ENCODE peak calls at places on chromosomes 6 and 20, in five cellular contexts. U is ACHN, Y is NCI-H2081, C is kidney epithelial cell, B is GM20000. D is an unnamed sample.
A peak's percentile ranks its signal among the peaks of the same experiment; 100 is the strongest.

GRCh38 chr6:63690210-63690609 is 54.6 kb downstream of the PHF3 start:
- DNase-seq in U (no peak), Y (no peak), C (no peak), B (no peak), D (no peak)

GRCh38 chr6:125930810-125931418 is 25.7 kb upstream of the HINT3 start:
- DNase-seq in U (no peak), Y (no peak), C (no peak), B (no peak), D (no peak)

GRCh38 chr6:138287144-138287955 is 69.1 kb upstream of the PBOV1 start:
- DNase-seq in U (peak; percentile 50), Y (peak; percentile 57), C (no peak), B (peak; percentile 69), D (no peak)

GRCh38 chr20:2873747-2874041 is 413 bp downstream of the PTPRA start:
- DNase-seq in U (peak; percentile 51), Y (peak; percentile 62), C (no peak), B (no peak), D (peak; percentile 36)

GRCh38 chr6:5025911-5026819 is 22.3 kb upstream of the RPP40 start:
- DNase-seq in U (no peak), Y (no peak), C (peak; percentile 5), B (no peak), D (peak; percentile 81)

GRCh38 chr6:12528581-12529363 is 187.8 kb upstream of the PHACTR1 start:
- DNase-seq in U (no peak), Y (no peak), C (no peak), B (no peak), D (no peak)

GRCh38 chr6:53647437-53648094 is 18.0 kb downstream of the KLHL31 start:
- DNase-seq in U (no peak), Y (no peak), C (no peak), B (peak; percentile 44), D (no peak)

GRCh38 chr6:33248643-33248931 is 23.1 kb downstream of the VPS52 start:
- DNase-seq in U (no peak), Y (no peak), C (no peak), B (no peak), D (no peak)

GRCh38 chr20:62839816-62840215 is 21.8 kb downstream of the TCFL5 start:
- DNase-seq in U (no peak), Y (no peak), C (no peak), B (no peak), D (no peak)

GRCh38 chr6:21666200-21666671 is 72.7 kb downstream of the SOX4 start:
- DNase-seq in U (peak; percentile 37), Y (no peak), C (no peak), B (peak; percentile 32), D (peak; percentile 59)

GRCh38 chr6:28281288-28282064 is at the start of gene PGBD1:
- DNase-seq in U (peak; percentile 77), Y (peak; percentile 84), C (peak; percentile 7), B (peak; percentile 70), D (peak; percentile 49)

GRCh38 chr6:16523550-16524379 is 237.5 kb downstream of the ATXN1 start:
- DNase-seq in U (no peak), Y (no peak), C (no peak), B (no peak), D (peak; percentile 43)

GRCh38 chr20:44576297-44576696 is 6.1 kb upstream of the PKIG start:
- DNase-seq in U (no peak), Y (no peak), C (no peak), B (peak; percentile 54), D (no peak)

GRCh38 chr20:23684261-23684660 is 4.6 kb downstream of the CST4 start:
- DNase-seq in U (no peak), Y (no peak), C (no peak), B (no peak), D (no peak)

GRCh38 chr20:37517371-37517748 is 3.7 kb upstream of the NNAT start:
- DNase-seq in U (no peak), Y (peak; percentile 9), C (no peak), B (no peak), D (no peak)

GRCh38 chr20:25035924-25036323 is 22.0 kb downstream of the ACSS1 start:
- DNase-seq in U (no peak), Y (no peak), C (no peak), B (no peak), D (no peak)

GRCh38 chr20:56187791-56188190 is 60.7 kb upstream of the MC3R start:
- DNase-seq in U (no peak), Y (peak; percentile 72), C (no peak), B (no peak), D (no peak)

GRCh38 chr20:35523298-35523888 is 6.1 kb downstream of the C20orf173 start:
- DNase-seq in U (peak; percentile 31), Y (no peak), C (no peak), B (peak; percentile 41), D (no peak)

GRCh38 chr6:112433457-112433856 is 86.3 kb downstream of the RFPL4B start:
- DNase-seq in U (no peak), Y (peak; percentile 43), C (no peak), B (no peak), D (no peak)

GRCh38 chr20:61956396-61957342 is 109.0 kb downstream of the TAF4 start:
- DNase-seq in U (no peak), Y (peak; percentile 47), C (no peak), B (no peak), D (no peak)

GRCh38 chr6:87789198-87789899 is 87.3 kb upstream of the AKIRIN2 start:
- DNase-seq in U (peak; percentile 54), Y (no peak), C (peak; percentile 67), B (no peak), D (no peak)

GRCh38 chr20:47336013-47336754 is 20.3 kb downstream of the ZMYND8 start:
- DNase-seq in U (no peak), Y (no peak), C (no peak), B (no peak), D (peak; percentile 66)

GRCh38 chr20:20492521-20493334 is 124.8 kb downstream of the INSM1 start:
- DNase-seq in U (no peak), Y (peak; percentile 94), C (no peak), B (no peak), D (no peak)

GRCh38 chr6:63510353-63510686 is 62.0 kb upstream of the LOC128125822 start:
- DNase-seq in U (no peak), Y (no peak), C (no peak), B (no peak), D (no peak)

GRCh38 chr6:169885131-169885530 is 133.7 kb downstream of the ERMARD start:
- DNase-seq in U (no peak), Y (no peak), C (no peak), B (no peak), D (no peak)

GRCh38 chr6:134267917-134268361 is 50.0 kb downstream of the SGK1 start:
- DNase-seq in U (no peak), Y (no peak), C (no peak), B (no peak), D (no peak)